ENCODE peak calls at places on chromosome 9, in seven cellular contexts. B is brain microvascular endothelial cell, Q is bronchial epithelial cell, E is neural crest cell, G is OCI-LY7, W is thoracic aorta, C is RWPE1. K is an unnamed sample.

GRCh38 chr9:2032234-2032633 is 17.1 kb downstream of the SMARCA2 start:
- DNase-seq in B (no peak), Q (no peak), E (no peak), G (no peak), W (no peak), C (no peak), K (no peak)

GRCh38 chr9:125971895-125972729 is 224.9 kb downstream of the PBX3 start:
- DNase-seq in B (no peak), Q (peak), E (no peak), G (no peak), W (no peak), C (peak), K (no peak)

GRCh38 chr9:32968101-32969011 is 33.1 kb downstream of the APTX start:
- DNase-seq in B (peak), Q (peak), E (peak), G (peak), W (no peak), C (peak), K (no peak)

GRCh38 chr9:93053781-93054331 is 4.6 kb upstream of the SUSD3 start:
- DNase-seq in B (no peak), Q (no peak), E (no peak), G (no peak), W (no peak), C (no peak), K (no peak)

GRCh38 chr9:29211681-29212589 is 1638.7 kb upstream of the C9orf72 start:
- DNase-seq in B (no peak), Q (no peak), E (peak), G (no peak), W (no peak), C (peak), K (no peak)

GRCh38 chr9:96072930-96073329 is 197.4 kb downstream of the ERCC6L2 start:
- DNase-seq in B (no peak), Q (no peak), E (no peak), G (no peak), W (no peak), C (no peak), K (no peak)

GRCh38 chr9:91534374-91534773 is 110.7 kb upstream of the NFIL3 start:
- DNase-seq in B (peak), Q (peak), E (no peak), G (no peak), W (no peak), C (peak), K (no peak)

GRCh38 chr9:135478858-135479468 is 619 bp upstream of the PPP1R26 start:
- DNase-seq in B (no peak), Q (no peak), E (peak), G (no peak), W (no peak), C (peak), K (no peak)

GRCh38 chr9:129458155-129458661 is 162.7 kb downstream of the C9orf50 start:
- DNase-seq in B (peak), Q (no peak), E (no peak), G (no peak), W (no peak), C (no peak), K (no peak)

GRCh38 chr9:2066312-2067273 is 51.4 kb downstream of the SMARCA2 start:
- DNase-seq in B (peak), Q (peak), E (no peak), G (peak), W (no peak), C (no peak), K (no peak)

GRCh38 chr9:85258823-85259370 is 482.9 kb downstream of the AGTPBP1 start:
- DNase-seq in B (peak), Q (peak), E (peak), G (peak), W (no peak), C (peak), K (no peak)

GRCh38 chr9:136112541-136112940 is 6.1 kb downstream of the TMEM250 start:
- DNase-seq in B (no peak), Q (peak), E (no peak), G (no peak), W (no peak), C (no peak), K (no peak)

GRCh38 chr9:83714316-83714715 is 6.6 kb upstream of the UBQLN1 start:
- DNase-seq in B (no peak), Q (no peak), E (no peak), G (peak), W (no peak), C (no peak), K (no peak)
- TF ChIP-seq CTCF in B (peak), Q (peak), E (peak), G (peak), W (peak), C (peak), K (peak)

GRCh38 chr9:106648799-106649198 is 214.2 kb upstream of the ZNF462 start:
- DNase-seq in B (no peak), Q (peak), E (no peak), G (no peak), W (no peak), C (peak), K (no peak)
- TF ChIP-seq CTCF in B (peak), Q (peak), E (no peak), G (peak), W (no peak), C (peak), K (peak)

DNA sequence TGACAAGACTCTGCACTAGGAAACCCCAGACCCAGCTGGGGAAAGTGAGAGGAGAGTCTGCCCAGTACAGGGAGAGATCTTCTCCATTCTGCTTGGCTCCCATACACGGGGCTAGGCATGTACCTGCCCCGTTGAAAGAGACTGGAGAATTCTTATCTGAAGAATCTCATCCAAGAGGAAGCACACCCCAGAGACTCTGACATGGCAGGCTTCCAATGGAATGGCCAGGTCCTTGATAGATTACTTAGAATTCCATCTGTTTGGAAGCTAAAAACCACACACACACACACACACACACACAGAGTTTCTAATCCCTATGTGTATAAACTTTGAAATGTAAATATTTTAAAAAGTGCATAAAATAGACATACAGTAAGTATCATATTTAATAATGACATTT is 118.9 kb downstream of the GADD45G start:
- DNase-seq in B (no peak), Q (no peak), E (no peak), G (no peak), W (no peak), C (no peak), K (no peak)
- TF ChIP-seq CTCF in B (no peak), Q (no peak), E (no peak), G (no peak), W (no peak), C (no peak), K (no peak)

DNA sequence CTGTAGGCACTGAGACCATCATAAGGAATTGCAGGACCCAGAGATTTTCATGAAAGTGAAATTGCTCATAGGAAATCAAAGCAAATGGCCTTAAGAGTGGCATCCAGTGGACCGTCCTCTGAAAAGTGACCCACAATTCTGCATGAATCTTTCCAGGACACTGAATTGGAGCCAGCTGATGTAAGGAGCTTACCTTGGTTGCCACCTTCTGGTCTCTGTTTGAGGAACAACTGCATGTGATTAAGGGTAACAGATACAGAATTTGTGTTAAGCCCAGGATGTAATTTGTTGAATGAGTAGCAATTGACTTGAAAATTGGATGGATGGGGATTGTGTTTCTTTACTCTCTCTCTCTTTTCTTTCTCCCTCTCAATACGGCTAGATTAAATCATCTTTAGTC is 49.9 kb upstream of the GAS1 start:
- DNase-seq in B (no peak), Q (peak), E (no peak), G (no peak), W (no peak), C (peak), K (no peak)
- TF ChIP-seq CTCF in B (peak), Q (peak), E (peak), G (no peak), W (no peak), C (peak), K (peak)

GRCh38 chr9:114096041-114096511 is 3.0 kb downstream of the KIF12 start:
- DNase-seq in B (no peak), Q (no peak), E (no peak), G (no peak), W (no peak), C (no peak), K (peak)
- TF ChIP-seq CTCF in B (peak), Q (no peak), E (peak), G (peak), W (no peak), C (no peak), K (peak)

GRCh38 chr9:22227986-22228385 is 218.6 kb upstream of the DMRTA1 start:
- DNase-seq in B (no peak), Q (no peak), E (no peak), G (no peak), W (no peak), C (no peak), K (no peak)
- TF ChIP-seq CTCF in B (no peak), Q (no peak), E (no peak), G (no peak), W (no peak), C (no peak), K (no peak)

DNA sequence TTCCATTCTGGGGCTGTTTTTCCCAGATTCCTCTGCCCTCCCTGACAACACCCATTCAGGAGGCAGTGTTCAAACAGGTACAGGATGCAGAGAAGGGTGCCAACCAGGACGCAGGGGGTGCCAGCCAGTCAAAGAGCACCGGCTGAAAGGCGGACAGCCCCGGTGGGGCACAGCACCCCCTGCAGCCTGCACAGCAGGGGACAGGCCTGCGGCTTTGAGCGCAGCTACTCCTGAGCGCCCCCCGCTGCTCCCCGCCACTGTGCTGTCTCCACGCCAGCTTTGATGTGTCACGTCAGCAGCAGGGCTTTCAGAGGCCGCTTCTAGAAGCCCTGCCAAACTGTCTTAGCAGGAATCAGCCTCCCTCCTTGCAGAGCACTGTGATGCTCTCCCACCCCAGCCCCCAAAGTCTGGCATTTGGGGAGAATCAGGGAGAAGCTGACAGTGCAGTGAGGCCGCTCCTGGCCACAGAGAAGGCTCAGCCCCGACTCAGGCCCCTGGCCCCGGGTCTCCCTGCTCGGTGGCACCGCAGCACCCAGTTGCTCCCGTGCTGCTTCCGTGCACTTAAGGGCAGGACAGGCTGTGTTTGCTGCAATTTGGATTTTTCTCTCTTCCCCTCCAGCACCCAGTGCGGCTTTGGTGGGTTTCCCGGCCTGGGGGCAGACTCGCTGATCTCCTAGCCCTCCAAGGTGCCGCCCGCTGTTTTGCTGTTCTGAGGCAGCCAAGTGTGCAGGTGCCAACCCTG is 20.3 kb downstream of the AK8 start:
- DNase-seq in B (peak), Q (no peak), E (no peak), G (no peak), W (no peak), C (no peak), K (no peak)
- TF ChIP-seq CTCF in B (peak), Q (no peak), E (peak), G (no peak), W (no peak), C (no peak), K (peak)

DNA sequence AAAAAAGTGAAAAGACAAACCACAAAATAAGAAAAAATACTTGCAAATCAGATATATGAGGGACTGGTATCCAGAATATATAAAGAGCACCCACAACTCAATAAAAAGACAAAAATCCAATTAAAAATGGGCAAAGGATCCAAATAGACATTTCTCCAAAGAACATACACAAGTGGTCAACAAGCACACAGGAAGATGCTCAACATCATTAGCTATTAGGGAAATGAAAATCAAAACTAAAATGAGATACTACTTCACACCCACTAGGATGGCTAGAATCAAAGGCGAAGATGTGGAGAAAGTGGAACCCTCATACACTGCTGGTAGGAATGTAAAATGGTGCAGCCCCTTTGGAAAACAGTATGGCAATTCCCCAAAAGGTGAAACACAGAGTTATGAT is 21.1 kb upstream of the DPM2 start:
- DNase-seq in B (no peak), Q (no peak), E (no peak), G (no peak), W (no peak), C (no peak), K (no peak)
- TF ChIP-seq CTCF in B (no peak), Q (no peak), E (no peak), G (no peak), W (no peak), C (no peak), K (no peak)

GRCh38 chr9:131222460-131222859 is 53.9 kb downstream of the FAM78A start:
- DNase-seq in B (no peak), Q (no peak), E (no peak), G (no peak), W (no peak), C (no peak), K (no peak)

GRCh38 chr9:131228988-131229387 is 47.3 kb downstream of the FAM78A start:
- DNase-seq in B (peak), Q (no peak), E (no peak), G (no peak), W (no peak), C (no peak), K (no peak)

GRCh38 chr9:131226226-131226625 is 50.1 kb downstream of the FAM78A start:
- DNase-seq in B (no peak), Q (no peak), E (no peak), G (no peak), W (no peak), C (no peak), K (no peak)

GRCh38 chr9:131228096-131228495 is 48.2 kb downstream of the FAM78A start:
- DNase-seq in B (no peak), Q (no peak), E (no peak), G (no peak), W (no peak), C (no peak), K (no peak)

GRCh38 chr9:131227112-131228058 is 48.9 kb downstream of the FAM78A start:
- DNase-seq in B (peak), Q (no peak), E (no peak), G (no peak), W (no peak), C (no peak), K (no peak)
- TF ChIP-seq CTCF in B (no peak), Q (no peak), E (no peak), G (no peak), W (no peak), C (no peak), K (no peak)